ENCODE peak calls at places on chromosomes 13 and 19, in nine cellular contexts. U is NCI-H1930; E is foreskin keratinocyte; S is stimulated activated CD8-positive, alpha-beta memory T cell treated with anti-CD3 and anti-CD28 coated beads, Interleukin-12 subunit alpha, Interleukin-12 subunit beta, amount 100 ng/mL, for 4 hours; X is CD4-positive, alpha-beta T cell; F is fibroblast of the conjunctiva; O is nephron progenitor cell; I is anterior cingulate cortex; Y is globus pallidus. V is an unnamed sample.
A peak's percentile ranks its signal among the peaks of the same experiment; 100 is the strongest.

GRCh38 chr13:51271008-51271407 is 48.8 kb downstream of the FAM124A start:
- DNase-seq in S (no peak), O (no peak), F (no peak), U (no peak), I (no peak), X (no peak), Y (peak; percentile 64), E (no peak), V (no peak)

GRCh38 chr19:1000095-1000494 is at the start of gene GRIN3B:
- DNase-seq in E (no peak), S (peak; percentile 36), X (peak; percentile 68), Y (no peak), O (peak; percentile 84), F (no peak), I (no peak), U (peak; percentile 53), V (peak; percentile 40)

GRCh38 chr13:74145249-74145970 is 11.2 kb upstream of the KLF12 start:
- DNase-seq in E (no peak), I (no peak), U (no peak), F (no peak), Y (no peak), X (no peak), S (no peak), O (no peak), V (peak; percentile 91)

GRCh38 chr13:27005556-27005955 is 166.1 kb downstream of the USP12 start:
- DNase-seq in E (no peak), X (no peak), Y (peak; percentile 76), I (peak; percentile 44), U (no peak), O (no peak), F (no peak), S (no peak), V (no peak)

GRCh38 chr13:67635754-67636153 is 405.6 kb upstream of the PCDH9 start:
- DNase-seq in X (no peak), I (no peak), S (no peak), E (no peak), F (no peak), O (no peak), U (no peak), Y (no peak), V (peak; percentile 4)

GRCh38 chr19:6473652-6474051 is 7.9 kb downstream of the DENND1C start:
- DNase-seq in E (no peak), U (no peak), Y (no peak), S (no peak), F (no peak), X (no peak), O (no peak), I (no peak), V (no peak)

GRCh38 chr19:16571689-16572331 is 405 bp downstream of the SLC35E1 start:
- DNase-seq in I (no peak), Y (no peak), F (no peak), U (no peak), O (no peak), X (peak; percentile 33), E (no peak), S (no peak), V (peak; percentile 20)

GRCh38 chr19:39070888-39071287 is 13.3 kb upstream of the ACP7 start:
- DNase-seq in U (no peak), X (no peak), F (no peak), E (no peak), I (no peak), S (no peak), O (no peak), Y (no peak), V (peak; percentile 32)

GRCh38 chr19:48836089-48837017 is at the start of gene HSD17B14:
- DNase-seq in O (peak; percentile 71), I (peak; percentile 43), E (no peak), Y (peak; percentile 55), F (no peak), X (no peak), U (peak; percentile 68), S (no peak), V (no peak)

GRCh38 chr19:48511321-48511731 is 309 bp downstream of the LMTK3 start:
- DNase-seq in Y (no peak), F (no peak), U (no peak), S (no peak), O (peak; percentile 42), I (no peak), E (no peak), X (peak; percentile 29), V (no peak)

GRCh38 chr13:91946498-91947070 is 548.2 kb downstream of the GPC5 start:
- DNase-seq in S (no peak), U (peak; percentile 44), O (peak; percentile 15), E (no peak), F (peak; percentile 4), Y (peak; percentile 27), X (no peak), I (no peak), V (peak; percentile 12)

GRCh38 chr19:42301646-42302204 is at the start of gene PRR19:
- DNase-seq in F (no peak), I (peak; percentile 53), X (no peak), S (no peak), O (no peak), Y (no peak), E (no peak), U (no peak), V (no peak)

GRCh38 chr13:26656919-26657318 is 99.4 kb downstream of the WASF3 start:
- DNase-seq in O (no peak), Y (peak; percentile 64), U (no peak), I (no peak), X (no peak), F (no peak), S (no peak), E (no peak), V (peak; percentile 82)

GRCh38 chr13:94435604-94436226 is 43.8 kb downstream of the DCT start:
- DNase-seq in F (peak; percentile 41), O (no peak), I (no peak), E (no peak), U (peak; percentile 48), X (no peak), Y (peak; percentile 65), S (no peak), V (peak; percentile 58)

GRCh38 chr19:3734310-3734600 is 26.1 kb downstream of the TJP3 start:
- DNase-seq in F (no peak), X (no peak), Y (no peak), I (no peak), E (no peak), S (no peak), O (no peak), U (no peak), V (no peak)

GRCh38 chr13:25044071-25044470 is 51.9 kb upstream of the PABPC3 start:
- DNase-seq in Y (no peak), U (no peak), S (no peak), X (no peak), O (no peak), I (no peak), F (no peak), E (no peak), V (no peak)

GRCh38 chr19:46181386-46181774 is 33.3 kb downstream of the IGFL2 start:
- DNase-seq in I (no peak), U (no peak), E (peak; percentile 60), S (no peak), F (no peak), X (no peak), Y (no peak), O (no peak), V (peak; percentile 28)

GRCh38 chr19:46728693-46729339 is 11.9 kb upstream of the PRKD2 start:
- DNase-seq in F (peak; percentile 35), S (peak; percentile 60), O (peak; percentile 84), I (peak; percentile 24), Y (no peak), E (no peak), X (peak; percentile 81), U (peak; percentile 65), V (peak; percentile 44)

GRCh38 chr19:43780706-43781525 is at the start of gene KCNN4:
- DNase-seq in S (no peak), E (peak; percentile 65), U (no peak), Y (no peak), O (no peak), X (peak; percentile 62), F (peak; percentile 18), I (no peak), V (peak; percentile 67)

GRCh38 chr19:16608290-16608704 is 19.7 kb downstream of the MED26 start:
- DNase-seq in E (no peak), X (no peak), I (no peak), F (peak; percentile 43), U (no peak), S (no peak), Y (no peak), O (no peak), V (peak; percentile 91)

GRCh38 chr19:16051254-16052025 is 24.9 kb upstream of the TPM4 start:
- DNase-seq in Y (no peak), X (peak; percentile 31), U (no peak), S (no peak), E (no peak), F (no peak), I (no peak), O (no peak), V (no peak)

GRCh38 chr13:23579886-23580706 is 9.9 kb downstream of the TNFRSF19 start:
- DNase-seq in X (no peak), E (no peak), I (no peak), Y (no peak), U (no peak), S (no peak), F (no peak), O (no peak), V (peak; percentile 40)

GRCh38 chr19:46451352-46451751 is 20.0 kb downstream of the PNMA8A start:
- DNase-seq in U (no peak), Y (peak; percentile 66), S (no peak), I (no peak), F (no peak), X (no peak), O (no peak), E (no peak), V (no peak)

GRCh38 chr13:19984430-19985218 is 26.1 kb downstream of the ZMYM2 start:
- DNase-seq in O (no peak), I (no peak), F (peak; percentile 43), E (no peak), S (no peak), Y (peak; percentile 36), X (no peak), U (no peak), V (peak; percentile 72)

GRCh38 chr19:12000152-12000981 is 35.1 kb downstream of the ZNF433 start:
- DNase-seq in U (no peak), O (no peak), X (no peak), Y (no peak), E (no peak), S (no peak), F (no peak), I (no peak), V (peak; percentile 43)

GRCh38 chr19:31761281-31761913 is 412.2 kb upstream of the TSHZ3 start:
- DNase-seq in O (no peak), S (no peak), I (no peak), F (no peak), X (no peak), Y (no peak), E (no peak), U (no peak), V (no peak)

GRCh38 chr19:15915109-15915508 is 17.2 kb upstream of the CYP4F2 start:
- DNase-seq in U (no peak), F (no peak), S (no peak), E (no peak), I (no peak), O (no peak), Y (no peak), X (no peak), V (no peak)

GRCh38 chr19:37654525-37654832 is 786 bp downstream of the ZFP30 start:
- DNase-seq in I (peak; percentile 2), X (no peak), Y (peak; percentile 27), E (peak; percentile 21), U (peak; percentile 58), O (no peak), F (no peak), S (no peak), V (peak; percentile 26)

GRCh38 chr19:41219924-41220567 is 1.0 kb downstream of the AXL start:
- DNase-seq in Y (no peak), I (no peak), S (no peak), O (peak; percentile 32), X (no peak), F (peak; percentile 26), E (no peak), U (no peak), V (peak; percentile 67)

GRCh38 chr19:31232871-31233270 is 116.4 kb downstream of the TSHZ3 start:
- DNase-seq in F (peak; percentile 84), Y (no peak), E (no peak), S (no peak), I (no peak), O (no peak), X (no peak), U (no peak), V (peak; percentile 96)

GRCh38 chr13:37608750-37609339 is 10.3 kb upstream of the POSTN start:
- DNase-seq in Y (no peak), U (no peak), F (no peak), X (no peak), S (no peak), O (no peak), I (no peak), E (no peak), V (no peak)

V was measured in IMR-90.